ENCODE peak calls at places on chromosomes 5 and 9, in seven cellular contexts. One of them, this sample, is unnamed.

GRCh38 chr5:157485340-157485739 is 25.3 kb downstream of the NIPAL4 start:
- DNase-seq in cardiac muscle cell: no peak
- DNase-seq in choroid plexus epithelial cell: no peak
- DNase-seq in lower leg skin: no peak
- DNase-seq in fibroblast of villous mesenchyme: no peak
- DNase-seq in ovary: no peak
- DNase-seq in RWPE2: no peak
- DNase-seq in this sample: no peak

GRCh38 chr5:61809651-61810050 is 477.6 kb downstream of the ZSWIM6 start:
- DNase-seq in fibroblast of villous mesenchyme: no peak
- DNase-seq in RWPE2: peak; percentile 93
- DNase-seq in cardiac muscle cell: no peak
- DNase-seq in ovary: no peak
- DNase-seq in choroid plexus epithelial cell: no peak
- DNase-seq in lower leg skin: peak; percentile 71
- DNase-seq in this sample: no peak

GRCh38 chr5:69285448-69286116 is 47.0 kb downstream of the CCDC125 start:
- DNase-seq in RWPE2: no peak
- DNase-seq in ovary: no peak
- DNase-seq in choroid plexus epithelial cell: peak; percentile 85
- DNase-seq in fibroblast of villous mesenchyme: no peak
- DNase-seq in lower leg skin: no peak
- DNase-seq in cardiac muscle cell: no peak
- DNase-seq in this sample: peak; percentile 70

GRCh38 chr9:120490888-120491595 is 88.9 kb downstream of the CDK5RAP2 start:
- DNase-seq in choroid plexus epithelial cell: peak; percentile 74
- DNase-seq in lower leg skin: no peak
- DNase-seq in fibroblast of villous mesenchyme: peak; percentile 63
- DNase-seq in RWPE2: no peak
- DNase-seq in ovary: no peak
- DNase-seq in cardiac muscle cell: no peak
- DNase-seq in this sample: no peak

GRCh38 chr5:139552893-139553575 is 8.1 kb upstream of the UBE2D2 start:
- DNase-seq in RWPE2: no peak
- DNase-seq in cardiac muscle cell: no peak
- DNase-seq in lower leg skin: no peak
- DNase-seq in ovary: no peak
- DNase-seq in choroid plexus epithelial cell: no peak
- DNase-seq in fibroblast of villous mesenchyme: no peak
- DNase-seq in this sample: no peak

GRCh38 chr5:179325296-179326031 is 19.8 kb downstream of the ADAMTS2 start:
- DNase-seq in cardiac muscle cell: no peak
- DNase-seq in lower leg skin: no peak
- DNase-seq in ovary: peak; percentile 47
- DNase-seq in RWPE2: peak; percentile 67
- DNase-seq in fibroblast of villous mesenchyme: no peak
- DNase-seq in choroid plexus epithelial cell: no peak
- DNase-seq in this sample: no peak

GRCh38 chr5:33363537-33363936 is 77.2 kb upstream of the TARS1 start:
- DNase-seq in cardiac muscle cell: no peak
- DNase-seq in RWPE2: no peak
- DNase-seq in choroid plexus epithelial cell: peak; percentile 12
- DNase-seq in lower leg skin: no peak
- DNase-seq in fibroblast of villous mesenchyme: peak; percentile 54
- DNase-seq in ovary: no peak
- DNase-seq in this sample: no peak

GRCh38 chr5:39517800-39518199 is 93.0 kb upstream of the DAB2 start:
- DNase-seq in RWPE2: no peak
- DNase-seq in choroid plexus epithelial cell: peak; percentile 91
- DNase-seq in ovary: no peak
- DNase-seq in fibroblast of villous mesenchyme: peak; percentile 76
- DNase-seq in lower leg skin: no peak
- DNase-seq in cardiac muscle cell: no peak
- DNase-seq in this sample: peak; percentile 92

GRCh38 chr9:14395300-14396082 is 81.5 kb upstream of the NFIB start:
- DNase-seq in RWPE2: no peak
- DNase-seq in ovary: peak; percentile 66
- DNase-seq in fibroblast of villous mesenchyme: no peak
- DNase-seq in choroid plexus epithelial cell: no peak
- DNase-seq in lower leg skin: no peak
- DNase-seq in cardiac muscle cell: no peak
- DNase-seq in this sample: no peak

GRCh38 chr5:130282044-130282443 is 377.8 kb downstream of the CHSY3 start:
- DNase-seq in lower leg skin: peak; percentile 19
- DNase-seq in cardiac muscle cell: no peak
- DNase-seq in choroid plexus epithelial cell: peak; percentile 23
- DNase-seq in ovary: no peak
- DNase-seq in fibroblast of villous mesenchyme: peak; percentile 5
- DNase-seq in RWPE2: no peak
- DNase-seq in this sample: peak; percentile 85

GRCh38 chr5:171528865-171529264 is 109.4 kb downstream of the FGF18 start:
- DNase-seq in fibroblast of villous mesenchyme: no peak
- DNase-seq in ovary: no peak
- DNase-seq in choroid plexus epithelial cell: no peak
- DNase-seq in lower leg skin: no peak
- DNase-seq in cardiac muscle cell: no peak
- DNase-seq in RWPE2: no peak
- DNase-seq in this sample: no peak

GRCh38 chr5:87074072-87074471 is 193.6 kb upstream of the RASA1 start:
- DNase-seq in RWPE2: no peak
- DNase-seq in fibroblast of villous mesenchyme: no peak
- DNase-seq in choroid plexus epithelial cell: no peak
- DNase-seq in ovary: no peak
- DNase-seq in cardiac muscle cell: no peak
- DNase-seq in lower leg skin: no peak
- DNase-seq in this sample: no peak

GRCh38 chr5:98397081-98397480 is 376.4 kb upstream of the RGMB start:
- DNase-seq in cardiac muscle cell: no peak
- DNase-seq in RWPE2: no peak
- DNase-seq in lower leg skin: no peak
- DNase-seq in fibroblast of villous mesenchyme: peak; percentile 21
- DNase-seq in choroid plexus epithelial cell: peak; percentile 39
- DNase-seq in ovary: no peak
- DNase-seq in this sample: peak; percentile 37

GRCh38 chr5:141597814-141598213 is 21.0 kb downstream of the DIAPH1 start:
- DNase-seq in ovary: no peak
- DNase-seq in cardiac muscle cell: no peak
- DNase-seq in choroid plexus epithelial cell: no peak
- DNase-seq in lower leg skin: no peak
- DNase-seq in fibroblast of villous mesenchyme: no peak
- DNase-seq in RWPE2: no peak
- DNase-seq in this sample: no peak

GRCh38 chr5:127793052-127793451 is 89.9 kb downstream of the CCDC192 start:
- DNase-seq in RWPE2: no peak
- DNase-seq in cardiac muscle cell: no peak
- DNase-seq in choroid plexus epithelial cell: no peak
- DNase-seq in fibroblast of villous mesenchyme: no peak
- DNase-seq in lower leg skin: no peak
- DNase-seq in ovary: no peak
- DNase-seq in this sample: no peak

GRCh38 chr9:136028760-136029470 is 66.2 kb downstream of the NACC2 start:
- DNase-seq in fibroblast of villous mesenchyme: no peak
- DNase-seq in cardiac muscle cell: no peak
- DNase-seq in choroid plexus epithelial cell: no peak
- DNase-seq in ovary: no peak
- DNase-seq in lower leg skin: no peak
- DNase-seq in RWPE2: peak; percentile 39
- DNase-seq in this sample: no peak

GRCh38 chr5:57735754-57736153 is 253.1 kb upstream of the ACTBL2 start:
- DNase-seq in ovary: no peak
- DNase-seq in choroid plexus epithelial cell: peak; percentile 87
- DNase-seq in fibroblast of villous mesenchyme: peak; percentile 79
- DNase-seq in RWPE2: no peak
- DNase-seq in cardiac muscle cell: no peak
- DNase-seq in lower leg skin: no peak
- DNase-seq in this sample: peak; percentile 93
- H3K4me3 ChIP-seq in ovary: no peak overlapping the region
- H3K4me3 ChIP-seq in choroid plexus epithelial cell: no peak overlapping the region
- H3K4me3 ChIP-seq in fibroblast of villous mesenchyme: no peak overlapping the region
- H3K4me3 ChIP-seq in RWPE2: no peak overlapping the region
- H3K4me3 ChIP-seq in cardiac muscle cell: no peak overlapping the region
- H3K4me3 ChIP-seq in lower leg skin: no peak overlapping the region
- H3K4me3 ChIP-seq in this sample: no peak overlapping the region

DNA sequence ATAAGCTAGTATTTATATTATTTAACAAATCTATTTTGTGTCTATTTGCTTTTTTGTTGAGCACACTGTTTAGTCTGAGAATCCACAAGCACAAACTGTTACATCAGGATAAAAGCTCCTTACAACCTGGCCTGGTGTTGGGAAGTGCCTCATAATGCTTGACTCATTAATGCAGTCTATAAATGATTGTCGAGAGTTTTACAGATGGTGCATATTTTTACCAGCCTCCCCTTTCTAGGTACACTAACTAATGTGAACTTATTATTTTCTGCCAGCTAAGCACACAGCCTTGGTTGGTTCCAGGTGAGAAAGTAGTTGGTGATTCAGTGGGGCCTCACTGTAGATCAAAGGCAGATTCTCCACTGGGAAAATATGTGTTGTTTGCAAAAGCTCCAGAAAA is 151.0 kb upstream of the ADAMTS16 start:
- DNase-seq in fibroblast of villous mesenchyme: no peak
- DNase-seq in ovary: no peak
- DNase-seq in choroid plexus epithelial cell: no peak
- DNase-seq in lower leg skin: no peak
- DNase-seq in cardiac muscle cell: no peak
- DNase-seq in RWPE2: no peak
- DNase-seq in this sample: no peak
- TF ChIP-seq CTCF in fibroblast of villous mesenchyme: no peak
- TF ChIP-seq CTCF in ovary: no peak
- TF ChIP-seq CTCF in choroid plexus epithelial cell: no peak
- TF ChIP-seq CTCF in lower leg skin: no peak
- TF ChIP-seq CTCF in cardiac muscle cell: no peak
- TF ChIP-seq CTCF in RWPE2: no peak
- TF ChIP-seq CTCF in this sample: no peak

GRCh38 chr5:176740131-176740701 is 70.1 kb upstream of the UNC5A start:
- DNase-seq in ovary: peak; percentile 8
- DNase-seq in RWPE2: peak; percentile 51
- DNase-seq in fibroblast of villous mesenchyme: no peak
- DNase-seq in choroid plexus epithelial cell: no peak
- DNase-seq in lower leg skin: no peak
- DNase-seq in cardiac muscle cell: no peak
- DNase-seq in this sample: no peak

GRCh38 chr5:176737746-176738699 is 72.3 kb upstream of the UNC5A start:
- DNase-seq in cardiac muscle cell: no peak
- DNase-seq in fibroblast of villous mesenchyme: no peak
- DNase-seq in choroid plexus epithelial cell: no peak
- DNase-seq in RWPE2: peak; percentile 45
- DNase-seq in lower leg skin: no peak
- DNase-seq in ovary: no peak
- DNase-seq in this sample: no peak

GRCh38 chr5:176739461-176740051 is 70.8 kb upstream of the UNC5A start:
- DNase-seq in cardiac muscle cell: no peak
- DNase-seq in choroid plexus epithelial cell: no peak
- DNase-seq in lower leg skin: no peak
- DNase-seq in ovary: peak; percentile 20
- DNase-seq in RWPE2: peak; percentile 62
- DNase-seq in fibroblast of villous mesenchyme: no peak
- DNase-seq in this sample: no peak

GRCh38 chr5:176737001-176737745 is 73.2 kb upstream of the UNC5A start:
- DNase-seq in fibroblast of villous mesenchyme: no peak
- DNase-seq in lower leg skin: no peak
- DNase-seq in choroid plexus epithelial cell: no peak
- DNase-seq in ovary: no peak
- DNase-seq in RWPE2: peak; percentile 51
- DNase-seq in cardiac muscle cell: no peak
- DNase-seq in this sample: no peak

GRCh38 chr5:176738851-176739250 is 71.5 kb upstream of the UNC5A start:
- DNase-seq in choroid plexus epithelial cell: no peak
- DNase-seq in lower leg skin: no peak
- DNase-seq in RWPE2: peak; percentile 40
- DNase-seq in cardiac muscle cell: no peak
- DNase-seq in ovary: peak; percentile 4
- DNase-seq in fibroblast of villous mesenchyme: no peak
- DNase-seq in this sample: no peak
- H3K4me3 ChIP-seq in choroid plexus epithelial cell: no peak overlapping the region
- H3K4me3 ChIP-seq in lower leg skin: no peak overlapping the region
- H3K4me3 ChIP-seq in RWPE2: no peak overlapping the region
- H3K4me3 ChIP-seq in cardiac muscle cell: no peak overlapping the region
- H3K4me3 ChIP-seq in ovary: no peak overlapping the region
- H3K4me3 ChIP-seq in fibroblast of villous mesenchyme: no peak overlapping the region
- H3K4me3 ChIP-seq in this sample: no peak overlapping the region

GRCh38 chr5:132658383-132659302 is 670 bp downstream of the IL13 start:
- DNase-seq in cardiac muscle cell: no peak
- DNase-seq in ovary: no peak
- DNase-seq in fibroblast of villous mesenchyme: no peak
- DNase-seq in RWPE2: no peak
- DNase-seq in lower leg skin: no peak
- DNase-seq in choroid plexus epithelial cell: no peak
- DNase-seq in this sample: no peak

GRCh38 chr5:132653716-132654115 is 4.3 kb upstream of the IL13 start:
- DNase-seq in RWPE2: no peak
- DNase-seq in choroid plexus epithelial cell: peak; percentile 16
- DNase-seq in lower leg skin: no peak
- DNase-seq in fibroblast of villous mesenchyme: no peak
- DNase-seq in cardiac muscle cell: no peak
- DNase-seq in ovary: no peak
- DNase-seq in this sample: no peak

GRCh38 chr5:132657676-132658382 is at the start of gene IL13:
- DNase-seq in RWPE2: no peak
- DNase-seq in lower leg skin: no peak
- DNase-seq in choroid plexus epithelial cell: no peak
- DNase-seq in fibroblast of villous mesenchyme: no peak
- DNase-seq in ovary: no peak
- DNase-seq in cardiac muscle cell: no peak
- DNase-seq in this sample: no peak

GRCh38 chr5:132656774-132657355 is 1.1 kb upstream of the IL13 start:
- DNase-seq in lower leg skin: no peak
- DNase-seq in RWPE2: no peak
- DNase-seq in ovary: no peak
- DNase-seq in choroid plexus epithelial cell: no peak
- DNase-seq in fibroblast of villous mesenchyme: no peak
- DNase-seq in cardiac muscle cell: no peak
- DNase-seq in this sample: no peak

DNA sequence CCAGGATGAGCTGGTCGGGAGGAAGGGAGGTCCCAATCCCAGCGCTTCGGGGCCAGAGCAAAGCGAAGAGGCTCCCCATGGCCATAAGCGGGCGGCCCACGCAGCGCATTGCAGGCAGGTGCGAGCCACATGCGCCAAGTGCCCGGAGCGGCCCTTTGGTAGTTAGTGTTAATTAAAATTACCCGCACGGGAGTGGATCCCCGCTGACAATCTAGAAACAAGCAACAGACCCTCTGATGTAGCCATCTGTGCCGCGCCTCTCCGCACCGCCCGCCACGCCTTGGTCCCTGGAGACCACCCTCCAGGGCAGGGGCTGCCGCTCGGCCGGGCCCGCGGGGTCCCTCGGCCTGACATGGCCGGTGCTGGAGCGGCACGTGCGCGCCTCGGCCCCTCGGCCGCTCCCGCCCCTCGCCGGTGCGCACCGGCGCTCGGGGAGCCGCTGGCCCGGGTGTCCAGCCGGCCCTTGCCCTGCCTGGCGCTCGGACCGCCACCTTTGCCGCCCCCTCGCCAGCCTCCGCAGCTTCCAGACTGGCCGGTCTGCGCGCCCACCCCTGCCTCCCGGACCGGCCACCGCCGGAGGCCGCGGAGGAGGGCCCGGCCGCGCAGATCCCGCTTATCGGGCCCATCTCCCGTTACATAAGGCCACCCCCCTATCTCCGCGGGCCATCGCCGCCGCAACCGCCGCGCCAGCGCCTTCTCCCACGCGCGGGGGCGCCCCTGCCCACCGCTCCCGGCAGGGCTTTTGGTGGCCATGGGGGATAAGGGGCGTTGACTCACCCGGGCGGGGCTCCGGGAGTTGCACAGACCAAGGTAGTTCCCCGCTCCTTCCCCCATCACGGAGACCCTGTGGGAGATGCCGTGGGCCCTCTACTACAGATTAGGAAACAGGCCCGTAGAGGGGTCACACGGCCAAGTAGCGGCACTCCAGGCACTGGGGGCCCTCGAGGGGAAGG is 1.9 kb upstream of the IL13 start:
- DNase-seq in ovary: no peak
- DNase-seq in cardiac muscle cell: peak; percentile 28
- DNase-seq in lower leg skin: no peak
- DNase-seq in RWPE2: no peak
- DNase-seq in choroid plexus epithelial cell: no peak
- DNase-seq in fibroblast of villous mesenchyme: peak; percentile 20
- DNase-seq in this sample: peak; percentile 21
- TF ChIP-seq CTCF in ovary: no peak
- TF ChIP-seq CTCF in cardiac muscle cell: peak; percentile 17
- TF ChIP-seq CTCF in lower leg skin: no peak
- TF ChIP-seq CTCF in RWPE2: peak; percentile 59
- TF ChIP-seq CTCF in choroid plexus epithelial cell: no peak
- TF ChIP-seq CTCF in fibroblast of villous mesenchyme: no peak
- TF ChIP-seq CTCF in this sample: peak; percentile 28